ENCODE peak calls at places on chromosome 6, in five cellular contexts. N is substantia nigra, S is mesenchymal stem cell, Y is PC-9, P is iPS DF 6.9. U is an unnamed sample.

GRCh38 chr6:7121704-7122241 is 14.0 kb downstream of the RREB1 start:
- DNase-seq in N (no peak), Y (no peak), P (no peak), S (no peak), U (no peak)

GRCh38 chr6:8993111-8993510 is 557.8 kb upstream of the SLC35B3 start:
- DNase-seq in Y (no peak), P (no peak), N (no peak), S (no peak), U (no peak)

GRCh38 chr6:157235600-157236039 is 87.7 kb downstream of the TMEM242 start:
- DNase-seq in S (peak), N (peak), Y (no peak), P (no peak), U (no peak)

GRCh38 chr6:124963416-124964083 is 1.3 kb downstream of the RNF217 start:
- DNase-seq in N (peak), S (peak), Y (peak), P (no peak), U (no peak)

GRCh38 chr6:11006060-11006459 is 38.0 kb downstream of the ELOVL2 start:
- DNase-seq in P (no peak), N (no peak), S (peak), Y (no peak), U (no peak)

GRCh38 chr6:156731436-156731835 is 45.7 kb upstream of the ARID1B start:
- DNase-seq in S (peak), N (no peak), P (no peak), Y (no peak), U (no peak)

GRCh38 chr6:123681957-123682462 is 45.3 kb upstream of the TRDN start:
- DNase-seq in Y (peak), S (no peak), N (no peak), P (no peak), U (no peak)

GRCh38 chr6:37365791-37366190 is 12.0 kb downstream of the RNF8 start:
- DNase-seq in P (no peak), S (peak), N (no peak), Y (no peak), U (no peak)

GRCh38 chr6:25315778-25316177 is 36.6 kb downstream of the CARMIL1 start:
- DNase-seq in N (no peak), P (no peak), S (no peak), Y (no peak), U (no peak)

GRCh38 chr6:141403103-141403502 is 729.6 kb upstream of the GJE1 start:
- DNase-seq in Y (no peak), P (no peak), S (no peak), N (no peak), U (no peak)

GRCh38 chr6:63458480-63459115 is 113.7 kb upstream of the LOC128125822 start:
- DNase-seq in S (no peak), Y (no peak), N (no peak), P (no peak), U (no peak)

DNA sequence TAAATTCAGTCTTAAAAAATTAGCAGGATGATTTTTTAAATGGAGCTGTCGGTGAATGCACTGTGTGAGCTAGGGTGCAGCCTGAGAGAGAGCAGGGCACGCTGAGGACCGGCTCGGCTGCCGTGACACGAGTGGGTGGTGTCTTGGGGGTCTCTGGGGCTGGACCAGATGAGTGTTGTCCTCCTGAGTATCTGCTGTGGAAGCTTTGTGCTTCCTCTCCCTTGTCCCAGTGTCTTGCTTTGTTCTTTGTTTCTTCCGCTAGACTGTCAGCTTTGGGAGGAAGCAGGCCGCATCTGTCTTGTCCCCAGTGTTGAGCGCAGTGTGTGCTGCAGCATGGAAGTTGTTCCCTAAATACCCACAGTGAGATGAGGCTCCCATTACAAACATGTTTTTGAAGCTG is 89.4 kb downstream of the RTN4IP1 start:
- DNase-seq in P (no peak), S (no peak), N (no peak), Y (no peak), U (no peak)
- H3K27ac ChIP-seq in P (no peak), S (no peak), N (no peak), Y (peak), U (no peak)

GRCh38 chr6:17212541-17213371 is 68.4 kb upstream of the RBM24 start:
- DNase-seq in Y (no peak), S (no peak), P (no peak), N (no peak), U (no peak)
- H3K27ac ChIP-seq in Y (no peak), S (no peak), P (no peak), N (no peak), U (no peak)

GRCh38 chr6:158737710-158738615 is 81.2 kb downstream of the EZR start:
- DNase-seq in N (no peak), S (no peak), P (no peak), Y (peak), U (peak)
- H3K27ac ChIP-seq in N (no peak), S (no peak), P (no peak), Y (peak), U (peak)

GRCh38 chr6:39834866-39835265 is 42.7 kb downstream of the DAAM2 start:
- DNase-seq in N (no peak), P (no peak), S (no peak), Y (no peak), U (no peak)
- H3K27ac ChIP-seq in N (peak), P (no peak), S (no peak), Y (no peak), U (no peak)

DNA sequence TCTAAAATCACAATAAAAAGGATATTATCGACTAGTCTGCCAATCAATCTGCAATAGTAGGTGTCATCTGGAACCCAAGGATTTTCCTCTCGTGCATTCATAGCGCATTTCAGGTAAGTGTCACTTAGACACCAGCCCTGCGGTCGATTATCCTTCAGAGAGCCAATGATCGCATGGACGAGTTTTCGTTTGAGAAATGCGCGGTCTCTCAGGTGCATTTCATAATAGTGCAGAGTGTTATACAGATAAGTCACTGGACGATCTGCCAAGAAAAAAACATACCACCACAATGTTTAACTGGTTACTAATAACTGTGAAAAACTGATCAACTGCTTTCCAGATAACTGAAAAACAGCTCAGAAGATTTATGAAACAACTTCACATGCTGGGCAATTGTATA is 21.0 kb downstream of the ARG1 start:
- DNase-seq in N (no peak), S (no peak), P (no peak), Y (no peak), U (no peak)
- H3K27ac ChIP-seq in N (no peak), S (no peak), P (no peak), Y (no peak), U (no peak)

DNA sequence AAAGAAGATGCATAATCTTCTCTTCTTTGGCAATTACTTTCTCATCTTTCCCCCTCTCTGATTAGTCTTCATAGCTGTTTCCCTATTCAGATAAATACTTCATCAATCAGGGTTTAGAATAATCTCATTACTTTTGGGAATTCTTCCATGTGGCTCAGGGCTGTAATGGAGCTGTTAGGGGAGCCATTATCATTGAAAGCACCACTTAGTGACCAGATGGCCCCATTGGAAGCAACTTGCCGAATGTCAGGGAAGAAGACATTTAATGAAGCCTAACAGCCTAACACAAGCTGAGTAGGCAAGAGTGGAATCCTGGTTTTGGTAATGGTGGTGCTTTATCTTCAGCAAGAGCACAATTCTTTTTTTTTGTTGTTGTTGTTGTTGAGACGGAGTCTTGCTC is 45.0 kb downstream of the TIAM2 start:
- DNase-seq in S (no peak), N (no peak), P (no peak), Y (no peak), U (no peak)
- H3K27ac ChIP-seq in S (no peak), N (no peak), P (no peak), Y (no peak), U (no peak)

GRCh38 chr6:26421259-26422144 is 18.8 kb upstream of the BTN3A3 start:
- DNase-seq in P (peak), S (peak), N (peak), Y (peak), U (no peak)

GRCh38 chr6:26416288-26416687 is 14.2 kb downstream of the BTN3A1 start:
- DNase-seq in N (no peak), Y (no peak), P (no peak), S (no peak), U (no peak)

GRCh38 chr6:26422329-26422728 is 18.0 kb upstream of the BTN3A3 start:
- DNase-seq in Y (no peak), S (no peak), P (no peak), N (no peak), U (no peak)

GRCh38 chr6:26415791-26416190 is 13.7 kb downstream of the BTN3A1 start:
- DNase-seq in S (peak), Y (no peak), P (no peak), N (no peak), U (no peak)

GRCh38 chr6:26420607-26421235 is 18.6 kb downstream of the BTN3A1 start:
- DNase-seq in N (no peak), P (no peak), Y (no peak), S (peak), U (no peak)
- H3K27ac ChIP-seq in N (peak), P (no peak), Y (peak), S (peak), U (peak)

U was measured in RWPE2.